ENCODE peak calls at places on chromosome 9, in eight cellular contexts. One of them, this sample, is unnamed.

GRCh38 chr9:12916037-12916436 is 141.2 kb downstream of the LURAP1L start:
- DNase-seq in GM12865: no peak
- DNase-seq in D721Med: no peak
- DNase-seq in HCT116: peak
- DNase-seq in stimulated activated effector memory CD8-positive, alpha-beta T cell treated with anti-CD3 and anti-CD28 coated beads, Interleukin-12 subunit alpha, Interleukin-12 subunit beta, amount 100 ng/mL, for 72 hours: no peak
- DNase-seq in skeletal muscle cell: peak
- DNase-seq in smooth muscle cell of the brain vasculature: no peak
- DNase-seq in ELR: no peak
- DNase-seq in this sample: no peak

GRCh38 chr9:34896112-34896511 is 62.0 kb upstream of the PHF24 start:
- DNase-seq in D721Med: no peak
- DNase-seq in skeletal muscle cell: no peak
- DNase-seq in stimulated activated effector memory CD8-positive, alpha-beta T cell treated with anti-CD3 and anti-CD28 coated beads, Interleukin-12 subunit alpha, Interleukin-12 subunit beta, amount 100 ng/mL, for 72 hours: no peak
- DNase-seq in smooth muscle cell of the brain vasculature: no peak
- DNase-seq in GM12865: no peak
- DNase-seq in ELR: peak
- DNase-seq in HCT116: no peak
- DNase-seq in this sample: no peak

GRCh38 chr9:110916361-110916760 is 121.9 kb downstream of the LPAR1 start:
- DNase-seq in GM12865: no peak
- DNase-seq in skeletal muscle cell: no peak
- DNase-seq in stimulated activated effector memory CD8-positive, alpha-beta T cell treated with anti-CD3 and anti-CD28 coated beads, Interleukin-12 subunit alpha, Interleukin-12 subunit beta, amount 100 ng/mL, for 72 hours: no peak
- DNase-seq in smooth muscle cell of the brain vasculature: no peak
- DNase-seq in HCT116: no peak
- DNase-seq in D721Med: no peak
- DNase-seq in ELR: peak
- DNase-seq in this sample: no peak

GRCh38 chr9:3920586-3921582 is 379.0 kb downstream of the GLIS3 start:
- DNase-seq in smooth muscle cell of the brain vasculature: no peak
- DNase-seq in ELR: no peak
- DNase-seq in skeletal muscle cell: no peak
- DNase-seq in GM12865: no peak
- DNase-seq in HCT116: no peak
- DNase-seq in stimulated activated effector memory CD8-positive, alpha-beta T cell treated with anti-CD3 and anti-CD28 coated beads, Interleukin-12 subunit alpha, Interleukin-12 subunit beta, amount 100 ng/mL, for 72 hours: no peak
- DNase-seq in D721Med: no peak
- DNase-seq in this sample: no peak

GRCh38 chr9:126126807-126127206 is 199.8 kb upstream of the MVB12B start:
- DNase-seq in stimulated activated effector memory CD8-positive, alpha-beta T cell treated with anti-CD3 and anti-CD28 coated beads, Interleukin-12 subunit alpha, Interleukin-12 subunit beta, amount 100 ng/mL, for 72 hours: no peak
- DNase-seq in HCT116: no peak
- DNase-seq in GM12865: no peak
- DNase-seq in D721Med: no peak
- DNase-seq in skeletal muscle cell: no peak
- DNase-seq in ELR: no peak
- DNase-seq in smooth muscle cell of the brain vasculature: no peak
- DNase-seq in this sample: no peak

GRCh38 chr9:87714819-87715218 is 11.1 kb upstream of the CTSL start:
- DNase-seq in D721Med: no peak
- DNase-seq in GM12865: no peak
- DNase-seq in ELR: peak
- DNase-seq in stimulated activated effector memory CD8-positive, alpha-beta T cell treated with anti-CD3 and anti-CD28 coated beads, Interleukin-12 subunit alpha, Interleukin-12 subunit beta, amount 100 ng/mL, for 72 hours: no peak
- DNase-seq in skeletal muscle cell: peak
- DNase-seq in smooth muscle cell of the brain vasculature: no peak
- DNase-seq in HCT116: no peak
- DNase-seq in this sample: no peak

GRCh38 chr9:16092627-16093091 is 539.8 kb downstream of the CCDC171 start:
- DNase-seq in D721Med: no peak
- DNase-seq in HCT116: no peak
- DNase-seq in smooth muscle cell of the brain vasculature: no peak
- DNase-seq in GM12865: no peak
- DNase-seq in skeletal muscle cell: peak
- DNase-seq in ELR: no peak
- DNase-seq in stimulated activated effector memory CD8-positive, alpha-beta T cell treated with anti-CD3 and anti-CD28 coated beads, Interleukin-12 subunit alpha, Interleukin-12 subunit beta, amount 100 ng/mL, for 72 hours: no peak
- DNase-seq in this sample: no peak

GRCh38 chr9:34651286-34651685 is 699 bp upstream of the IL11RA start:
- DNase-seq in D721Med: no peak
- DNase-seq in HCT116: no peak
- DNase-seq in smooth muscle cell of the brain vasculature: no peak
- DNase-seq in GM12865: no peak
- DNase-seq in ELR: peak
- DNase-seq in skeletal muscle cell: peak
- DNase-seq in stimulated activated effector memory CD8-positive, alpha-beta T cell treated with anti-CD3 and anti-CD28 coated beads, Interleukin-12 subunit alpha, Interleukin-12 subunit beta, amount 100 ng/mL, for 72 hours: no peak
- DNase-seq in this sample: no peak

GRCh38 chr9:121604242-121604641 is 47.2 kb upstream of the DAB2IP start:
- DNase-seq in ELR: peak
- DNase-seq in D721Med: no peak
- DNase-seq in smooth muscle cell of the brain vasculature: no peak
- DNase-seq in stimulated activated effector memory CD8-positive, alpha-beta T cell treated with anti-CD3 and anti-CD28 coated beads, Interleukin-12 subunit alpha, Interleukin-12 subunit beta, amount 100 ng/mL, for 72 hours: no peak
- DNase-seq in skeletal muscle cell: no peak
- DNase-seq in HCT116: no peak
- DNase-seq in GM12865: peak
- DNase-seq in this sample: no peak

GRCh38 chr9:106843361-106843760 is 19.6 kb upstream of the ZNF462 start:
- DNase-seq in smooth muscle cell of the brain vasculature: no peak
- DNase-seq in ELR: no peak
- DNase-seq in HCT116: no peak
- DNase-seq in stimulated activated effector memory CD8-positive, alpha-beta T cell treated with anti-CD3 and anti-CD28 coated beads, Interleukin-12 subunit alpha, Interleukin-12 subunit beta, amount 100 ng/mL, for 72 hours: no peak
- DNase-seq in GM12865: no peak
- DNase-seq in D721Med: no peak
- DNase-seq in skeletal muscle cell: no peak
- DNase-seq in this sample: no peak

GRCh38 chr9:2817987-2818386 is 25.9 kb downstream of the PUM3 start:
- DNase-seq in smooth muscle cell of the brain vasculature: no peak
- DNase-seq in HCT116: no peak
- DNase-seq in GM12865: no peak
- DNase-seq in stimulated activated effector memory CD8-positive, alpha-beta T cell treated with anti-CD3 and anti-CD28 coated beads, Interleukin-12 subunit alpha, Interleukin-12 subunit beta, amount 100 ng/mL, for 72 hours: no peak
- DNase-seq in D721Med: no peak
- DNase-seq in ELR: no peak
- DNase-seq in skeletal muscle cell: no peak
- DNase-seq in this sample: no peak

GRCh38 chr9:121773954-121774714 is 122.7 kb downstream of the DAB2IP start:
- DNase-seq in stimulated activated effector memory CD8-positive, alpha-beta T cell treated with anti-CD3 and anti-CD28 coated beads, Interleukin-12 subunit alpha, Interleukin-12 subunit beta, amount 100 ng/mL, for 72 hours: no peak
- DNase-seq in ELR: no peak
- DNase-seq in skeletal muscle cell: no peak
- DNase-seq in smooth muscle cell of the brain vasculature: no peak
- DNase-seq in HCT116: no peak
- DNase-seq in D721Med: peak
- DNase-seq in GM12865: no peak
- DNase-seq in this sample: no peak

GRCh38 chr9:123851851-123852250 is 78.1 kb downstream of the DENND1A start:
- DNase-seq in HCT116: no peak
- DNase-seq in stimulated activated effector memory CD8-positive, alpha-beta T cell treated with anti-CD3 and anti-CD28 coated beads, Interleukin-12 subunit alpha, Interleukin-12 subunit beta, amount 100 ng/mL, for 72 hours: no peak
- DNase-seq in ELR: no peak
- DNase-seq in smooth muscle cell of the brain vasculature: no peak
- DNase-seq in GM12865: no peak
- DNase-seq in skeletal muscle cell: no peak
- DNase-seq in D721Med: no peak
- DNase-seq in this sample: no peak

GRCh38 chr9:112086627-112087026 is 88.5 kb downstream of the SUSD1 start:
- DNase-seq in ELR: peak
- DNase-seq in skeletal muscle cell: no peak
- DNase-seq in D721Med: no peak
- DNase-seq in smooth muscle cell of the brain vasculature: no peak
- DNase-seq in HCT116: no peak
- DNase-seq in GM12865: peak
- DNase-seq in stimulated activated effector memory CD8-positive, alpha-beta T cell treated with anti-CD3 and anti-CD28 coated beads, Interleukin-12 subunit alpha, Interleukin-12 subunit beta, amount 100 ng/mL, for 72 hours: no peak
- DNase-seq in this sample: no peak

GRCh38 chr9:6655036-6655435 is 9.5 kb upstream of the GLDC start:
- DNase-seq in smooth muscle cell of the brain vasculature: no peak
- DNase-seq in HCT116: no peak
- DNase-seq in skeletal muscle cell: no peak
- DNase-seq in D721Med: no peak
- DNase-seq in ELR: no peak
- DNase-seq in GM12865: peak
- DNase-seq in stimulated activated effector memory CD8-positive, alpha-beta T cell treated with anti-CD3 and anti-CD28 coated beads, Interleukin-12 subunit alpha, Interleukin-12 subunit beta, amount 100 ng/mL, for 72 hours: no peak
- DNase-seq in this sample: no peak

GRCh38 chr9:69798737-69799136 is 21.9 kb upstream of the CFAP95 start:
- DNase-seq in stimulated activated effector memory CD8-positive, alpha-beta T cell treated with anti-CD3 and anti-CD28 coated beads, Interleukin-12 subunit alpha, Interleukin-12 subunit beta, amount 100 ng/mL, for 72 hours: no peak
- DNase-seq in skeletal muscle cell: no peak
- DNase-seq in GM12865: no peak
- DNase-seq in D721Med: no peak
- DNase-seq in HCT116: no peak
- DNase-seq in smooth muscle cell of the brain vasculature: no peak
- DNase-seq in ELR: peak
- DNase-seq in this sample: no peak

GRCh38 chr9:124511426-124511840 is 4.2 kb upstream of the NR5A1 start:
- DNase-seq in smooth muscle cell of the brain vasculature: no peak
- DNase-seq in skeletal muscle cell: no peak
- DNase-seq in HCT116: no peak
- DNase-seq in ELR: no peak
- DNase-seq in stimulated activated effector memory CD8-positive, alpha-beta T cell treated with anti-CD3 and anti-CD28 coated beads, Interleukin-12 subunit alpha, Interleukin-12 subunit beta, amount 100 ng/mL, for 72 hours: no peak
- DNase-seq in D721Med: no peak
- DNase-seq in GM12865: no peak
- DNase-seq in this sample: no peak

GRCh38 chr9:83992407-83992806 is 11.8 kb downstream of the RMI1 start:
- DNase-seq in skeletal muscle cell: no peak
- DNase-seq in ELR: peak
- DNase-seq in smooth muscle cell of the brain vasculature: no peak
- DNase-seq in stimulated activated effector memory CD8-positive, alpha-beta T cell treated with anti-CD3 and anti-CD28 coated beads, Interleukin-12 subunit alpha, Interleukin-12 subunit beta, amount 100 ng/mL, for 72 hours: no peak
- DNase-seq in HCT116: no peak
- DNase-seq in GM12865: no peak
- DNase-seq in D721Med: no peak
- DNase-seq in this sample: no peak

GRCh38 chr9:129326061-129327005 is 148.3 kb upstream of the IER5L start:
- DNase-seq in smooth muscle cell of the brain vasculature: no peak
- DNase-seq in ELR: no peak
- DNase-seq in HCT116: no peak
- DNase-seq in D721Med: no peak
- DNase-seq in GM12865: no peak
- DNase-seq in stimulated activated effector memory CD8-positive, alpha-beta T cell treated with anti-CD3 and anti-CD28 coated beads, Interleukin-12 subunit alpha, Interleukin-12 subunit beta, amount 100 ng/mL, for 72 hours: no peak
- DNase-seq in skeletal muscle cell: no peak
- DNase-seq in this sample: no peak

GRCh38 chr9:132090771-132091170 is 11.1 kb upstream of the MED27 start:
- DNase-seq in HCT116: no peak
- DNase-seq in ELR: peak
- DNase-seq in D721Med: no peak
- DNase-seq in GM12865: no peak
- DNase-seq in smooth muscle cell of the brain vasculature: no peak
- DNase-seq in skeletal muscle cell: no peak
- DNase-seq in stimulated activated effector memory CD8-positive, alpha-beta T cell treated with anti-CD3 and anti-CD28 coated beads, Interleukin-12 subunit alpha, Interleukin-12 subunit beta, amount 100 ng/mL, for 72 hours: no peak
- DNase-seq in this sample: no peak